ENCODE peak calls at places on chromosomes 16 and 17, in six cellular contexts. G is glutamatergic neuron, O is astrocyte of the spinal cord, I is stomach, B is MM.1S, H is WTC11. T is an unnamed sample.

GRCh38 chr16:67800252-67801046 is 5.9 kb downstream of the RANBP10 start:
- DNase-seq in G (peak), B (no peak), O (no peak), H (no peak), I (no peak), T (peak)

GRCh38 chr17:77496831-77497577 is 356.2 kb downstream of the SEC14L1 start:
- DNase-seq in B (no peak), O (no peak), G (no peak), H (peak), I (no peak), T (no peak)

GRCh38 chr16:67207116-67207856 is 8.4 kb downstream of the ELMO3 start:
- DNase-seq in I (no peak), B (no peak), G (no peak), O (peak), H (no peak), T (no peak)

GRCh38 chr17:80431246-80432195 is 16.6 kb downstream of the ENDOV start:
- DNase-seq in G (no peak), O (no peak), H (no peak), B (no peak), I (no peak), T (no peak)

GRCh38 chr16:3388325-3388724 is 12.5 kb downstream of the ZSCAN32 start:
- DNase-seq in G (no peak), H (no peak), O (no peak), I (no peak), B (no peak), T (no peak)

GRCh38 chr17:48484850-48485249 is 46.0 kb downstream of the HOXB1 start:
- DNase-seq in H (no peak), O (peak), I (no peak), B (no peak), G (no peak), T (no peak)

GRCh38 chr16:29898786-29899515 is 399 bp downstream of the SEZ6L2 start:
- DNase-seq in O (no peak), G (peak), I (peak), B (no peak), H (peak), T (no peak)

GRCh38 chr17:41393826-41394225 is 3.6 kb downstream of the KRT31 start:
- DNase-seq in O (no peak), B (no peak), I (no peak), G (no peak), H (no peak), T (no peak)

GRCh38 chr17:69608808-69609494 is 194.5 kb downstream of the MAP2K6 start:
- DNase-seq in G (no peak), H (no peak), I (no peak), O (peak), B (no peak), T (no peak)

GRCh38 chr17:2398655-2399571 is 1.9 kb downstream of the MNT start:
- DNase-seq in B (peak), I (peak), O (peak), G (no peak), H (peak), T (no peak)

GRCh38 chr16:56938664-56939513 is 6.9 kb downstream of the HERPUD1 start:
- DNase-seq in O (no peak), B (peak), G (no peak), I (no peak), H (no peak), T (no peak)

GRCh38 chr17:46865100-46865499 is 13.7 kb downstream of the WNT9B start:
- DNase-seq in O (peak), H (no peak), I (no peak), G (no peak), B (no peak), T (no peak)

GRCh38 chr17:47624727-47625068 is 25.0 kb upstream of the KPNB1 start:
- DNase-seq in G (no peak), O (no peak), I (no peak), B (no peak), H (no peak), T (no peak)

GRCh38 chr16:73286643-73287267 is 238.8 kb upstream of the ZFHX3 start:
- DNase-seq in B (no peak), I (no peak), H (no peak), O (no peak), G (no peak), T (no peak)

GRCh38 chr17:83173180-83173996 is 94.0 kb downstream of the METRNL start:
- DNase-seq in B (no peak), I (no peak), O (no peak), G (no peak), H (peak), T (no peak)

GRCh38 chr16:17471745-17472075 is 950 bp upstream of the XYLT1 start:
- DNase-seq in H (no peak), I (no peak), G (no peak), O (peak), B (no peak), T (no peak)

GRCh38 chr17:74296548-74296936 is 22.5 kb downstream of the DNAI2 start:
- DNase-seq in I (peak), G (peak), B (peak), H (peak), O (peak), T (no peak)
- TF ChIP-seq CTCF in I (no peak), G (peak), B (peak), H (no peak), O (peak), T (peak)

GRCh38 chr16:87874639-87875472 is 5.5 kb upstream of the SLC7A5 start:
- DNase-seq in O (no peak), B (no peak), G (no peak), I (no peak), H (peak), T (peak)

GRCh38 chr16:87878704-87879103 is 9.4 kb upstream of the SLC7A5 start:
- DNase-seq in B (no peak), H (no peak), G (no peak), O (no peak), I (no peak), T (no peak)

GRCh38 chr16:87880117-87880696 is 10.9 kb upstream of the SLC7A5 start:
- DNase-seq in O (no peak), G (no peak), H (no peak), B (no peak), I (no peak), T (no peak)

GRCh38 chr16:87881327-87882200 is 12.3 kb upstream of the SLC7A5 start:
- DNase-seq in I (no peak), G (no peak), B (no peak), H (no peak), O (no peak), T (no peak)

DNA sequence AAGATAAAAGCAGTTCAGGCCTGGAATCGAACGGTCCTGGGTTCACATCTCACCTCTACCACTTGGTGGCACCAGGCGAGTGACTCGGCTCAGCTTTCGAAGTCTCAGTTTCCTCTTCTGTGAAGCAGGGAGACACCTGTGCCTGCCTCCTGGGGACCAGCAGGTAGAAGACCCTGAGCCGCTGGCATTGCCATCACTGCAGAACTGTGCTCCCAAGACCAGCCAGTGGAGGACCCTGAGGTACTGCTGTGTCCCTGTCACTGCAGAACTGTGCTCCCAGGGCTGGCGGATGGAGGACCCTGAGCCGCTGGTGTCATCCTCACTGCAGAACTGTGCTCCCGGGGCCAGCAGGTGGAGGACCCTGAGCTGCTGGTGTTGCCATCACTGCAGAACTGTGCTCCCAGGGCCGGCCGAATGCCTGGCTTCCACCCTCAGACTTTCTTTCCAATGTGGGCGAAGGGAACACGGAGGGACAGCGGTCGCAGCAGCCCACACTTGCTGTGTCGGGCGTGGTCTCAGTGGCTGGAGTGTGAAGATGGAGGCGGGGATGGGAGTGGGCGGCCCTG is 8.7 kb upstream of the SLC7A5 start:
- DNase-seq in G (no peak), I (no peak), O (no peak), B (no peak), H (no peak), T (no peak)
- TF ChIP-seq CTCF in G (no peak), I (no peak), O (no peak), B (peak), H (no peak), T (peak)

GRCh38 chr17:19303367-19303776 is 59.2 kb downstream of the B9D1 start:
- DNase-seq in B (no peak), O (no peak), G (no peak), I (no peak), H (no peak), T (no peak)
- TF ChIP-seq CTCF in B (no peak), O (no peak), G (no peak), I (no peak), H (no peak), T (no peak)

GRCh38 chr17:81471804-81472456 is 40.7 kb downstream of the ACTG1 start:
- DNase-seq in G (no peak), H (peak), B (peak), O (peak), I (no peak), T (no peak)
- TF ChIP-seq CTCF in G (no peak), H (no peak), B (no peak), O (peak), I (no peak), T (no peak)

DNA sequence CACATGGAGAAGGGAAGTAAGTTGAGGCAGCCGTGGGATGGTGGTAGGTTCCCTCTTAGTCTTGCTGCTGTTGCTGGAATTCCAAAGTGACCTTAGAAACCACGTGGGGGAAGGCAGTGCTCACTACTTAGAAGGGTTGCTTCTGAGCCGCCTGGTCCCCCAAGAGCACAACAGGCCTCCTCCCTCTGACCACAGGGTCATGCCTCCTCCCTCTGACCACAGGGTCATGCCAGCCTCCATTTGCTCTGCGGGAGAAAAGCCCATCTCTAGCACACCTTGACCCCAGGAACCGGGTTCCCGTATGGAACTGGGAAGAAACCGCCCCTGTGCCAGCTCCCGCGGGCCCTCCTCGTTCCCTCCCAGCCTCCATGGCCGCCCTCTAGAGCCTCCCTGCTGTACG is 13.4 kb upstream of the ZFPM1 start:
- DNase-seq in H (no peak), B (no peak), O (no peak), I (no peak), G (no peak), T (no peak)
- TF ChIP-seq CTCF in H (no peak), B (no peak), O (no peak), I (no peak), G (no peak), T (no peak)

GRCh38 chr16:83578146-83578545 is 229.6 kb upstream of the HSBP1 start:
- DNase-seq in O (no peak), B (no peak), H (no peak), I (no peak), G (no peak), T (no peak)

GRCh38 chr16:83579027-83579426 is 228.8 kb upstream of the HSBP1 start:
- DNase-seq in B (no peak), H (no peak), G (no peak), O (no peak), I (no peak), T (no peak)

GRCh38 chr16:83581994-83582747 is 225.6 kb upstream of the HSBP1 start:
- DNase-seq in G (no peak), B (no peak), O (no peak), H (peak), I (no peak), T (no peak)

GRCh38 chr16:83579431-83579830 is 228.3 kb upstream of the HSBP1 start:
- DNase-seq in I (no peak), O (no peak), B (no peak), H (no peak), G (no peak), T (no peak)

GRCh38 chr16:83581082-83581481 is 226.7 kb upstream of the HSBP1 start:
- DNase-seq in B (no peak), G (no peak), O (no peak), H (no peak), I (no peak), T (peak)
- TF ChIP-seq CTCF in B (no peak), G (no peak), O (no peak), H (no peak), I (no peak), T (no peak)

DNA sequence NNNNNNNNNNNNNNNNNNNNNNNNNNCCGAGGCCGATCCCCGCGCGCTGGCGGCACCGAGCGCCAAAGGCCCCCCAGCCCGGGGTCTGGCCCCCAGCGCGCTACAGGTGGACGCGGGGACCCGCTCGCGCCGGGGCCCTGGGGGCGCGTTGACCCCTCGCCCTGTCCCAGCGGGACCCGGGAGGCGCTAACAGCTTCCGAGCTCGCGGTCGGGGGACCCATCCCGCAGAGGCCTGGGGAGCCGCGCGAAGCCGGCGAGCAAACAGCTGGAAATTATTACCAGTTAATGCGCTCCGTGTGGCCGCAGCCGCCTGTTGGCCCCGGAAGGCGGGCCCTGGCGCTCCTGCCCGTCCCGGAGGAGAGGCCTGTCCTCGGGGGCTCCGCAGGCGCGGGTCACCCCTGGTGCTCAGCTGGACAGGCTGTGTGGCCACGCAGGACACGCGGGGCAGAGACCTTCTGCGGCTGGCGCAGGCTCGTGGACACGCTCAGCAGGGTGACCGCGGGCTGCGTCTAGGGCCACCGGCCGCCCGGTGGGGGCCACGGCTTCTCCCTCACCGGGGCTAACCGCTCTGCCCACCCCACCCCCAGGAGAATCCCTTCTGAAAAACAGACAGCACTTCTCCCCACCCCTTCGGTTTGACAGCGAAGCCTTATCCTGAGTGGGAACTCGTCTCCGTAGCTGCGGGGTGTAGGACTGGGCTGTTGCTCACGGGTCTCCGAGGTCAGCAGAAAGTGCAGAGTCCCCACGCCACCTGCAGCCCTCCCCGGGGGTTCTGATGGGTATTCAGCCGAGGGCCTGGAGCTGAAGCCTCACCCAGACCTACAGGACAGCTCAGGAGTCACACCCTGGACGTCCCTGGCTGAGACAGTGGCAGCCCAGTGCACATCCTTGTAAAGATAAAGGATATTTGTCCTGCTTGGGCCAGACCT is 138.7 kb upstream of the RPH3AL start:
- DNase-seq in G (peak), O (peak), B (no peak), I (peak), H (peak), T (peak)
- TF ChIP-seq CTCF in G (no peak), O (no peak), B (no peak), I (no peak), H (no peak), T (no peak)

GRCh38 chr16:4529085-4530060 is 9.2 kb downstream of the CDIP1 start:
- DNase-seq in O (peak), B (peak), G (no peak), I (no peak), H (peak), T (peak)
- TF ChIP-seq CTCF in O (no peak), B (peak), G (no peak), I (no peak), H (no peak), T (no peak)

DNA sequence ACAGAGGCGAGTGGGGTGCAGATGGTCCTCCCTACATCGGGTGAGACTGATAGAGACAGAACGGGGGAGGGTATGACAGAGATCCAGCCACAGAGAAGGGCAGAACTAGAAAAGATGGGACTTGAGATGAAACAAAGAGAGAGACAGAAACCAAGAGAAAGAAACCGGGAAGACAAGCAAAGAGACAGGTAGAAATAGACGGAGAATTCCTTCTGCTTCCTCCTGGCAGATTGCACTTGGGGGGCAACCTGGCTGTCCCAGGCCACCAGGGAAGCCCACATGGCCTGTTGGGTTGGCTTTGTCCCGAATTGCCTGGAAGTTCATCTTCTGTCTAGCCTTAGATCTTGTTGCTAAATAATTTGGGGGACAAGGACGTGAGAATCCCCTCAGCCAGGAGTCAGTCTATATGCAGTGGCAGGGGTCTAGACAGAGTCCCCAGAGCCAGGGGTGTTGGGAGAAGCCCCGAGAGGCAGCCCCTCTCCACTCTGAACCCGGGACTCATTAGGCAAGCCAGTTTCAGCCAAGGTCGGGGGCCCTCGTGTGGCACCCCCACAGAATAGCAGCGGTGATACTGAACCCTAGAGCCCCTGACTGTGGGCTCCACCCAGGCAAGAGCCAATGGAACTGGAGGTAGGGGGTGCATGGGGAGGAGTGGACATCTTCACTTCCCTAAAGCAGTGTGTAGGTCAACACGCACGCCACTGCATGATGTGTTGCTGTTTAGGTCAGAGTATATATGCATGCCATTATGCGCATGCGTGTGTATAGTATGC is 626 bp upstream of the TSPOAP1 start:
- DNase-seq in O (no peak), H (peak), B (peak), I (peak), G (peak), T (peak)
- TF ChIP-seq CTCF in O (peak), H (peak), B (peak), I (no peak), G (peak), T (peak)

GRCh38 chr17:68248199-68248825 is 469 bp downstream of the AMZ2 start:
- DNase-seq in I (peak), O (peak), B (peak), G (no peak), H (no peak), T (no peak)

GRCh38 chr17:68246271-68247028 is 1.4 kb upstream of the AMZ2 start:
- DNase-seq in B (no peak), G (no peak), I (no peak), O (no peak), H (no peak), T (no peak)

GRCh38 chr17:68248886-68249872 is 1.3 kb downstream of the AMZ2 start:
- DNase-seq in O (no peak), I (no peak), B (no peak), G (no peak), H (no peak), T (no peak)

GRCh38 chr17:68247445-68248198 is at the start of gene AMZ2:
- DNase-seq in I (peak), G (peak), H (peak), O (peak), B (peak), T (peak)
- TF ChIP-seq CTCF in I (no peak), G (no peak), H (no peak), O (no peak), B (no peak), T (no peak)